ENCODE peak calls at places on chromosomes 6 and 20, in four cellular contexts. A, P, G and X are unnamed samples.

GRCh38 chr6:14068133-14068532 is 49.4 kb upstream of the CD83 start:
- DNase-seq in A (no peak), G (no peak), P (no peak), X (no peak)

GRCh38 chr6:116280161-116280959 is 630 bp upstream of the TSPYL1 start:
- DNase-seq in G (no peak), P (peak), A (peak), X (no peak)

GRCh38 chr6:63347599-63347998 is 27.8 kb upstream of the LGSN start:
- DNase-seq in G (peak), P (peak), A (no peak), X (no peak)

GRCh38 chr6:152054441-152054840 is 247.0 kb downstream of the ESR1 start:
- DNase-seq in P (peak), A (peak), G (no peak), X (no peak)

GRCh38 chr6:2038096-2038495 is 207.3 kb downstream of the GMDS start:
- DNase-seq in G (no peak), A (no peak), P (no peak), X (no peak)

GRCh38 chr6:39353698-39354315 is 31.3 kb upstream of the KCNK16 start:
- DNase-seq in A (no peak), G (no peak), P (no peak), X (no peak)

GRCh38 chr6:36848658-36849441 is 9.6 kb upstream of the CPNE5 start:
- DNase-seq in A (peak), G (no peak), P (peak), X (no peak)

GRCh38 chr6:158073776-158074175 is 92.1 kb downstream of the SYNJ2 start:
- DNase-seq in P (no peak), G (no peak), A (no peak), X (no peak)

GRCh38 chr6:75601608-75602163 is at the start of gene SENP6:
- DNase-seq in G (peak), P (peak), A (peak), X (no peak)

GRCh38 chr6:14170128-14170527 is 52.6 kb downstream of the CD83 start:
- DNase-seq in P (no peak), A (no peak), G (no peak), X (no peak)

GRCh38 chr20:36543187-36544133 is 2.1 kb downstream of the MYL9 start:
- DNase-seq in P (peak), G (no peak), A (no peak), X (peak)

GRCh38 chr6:75421316-75422023 is 72.1 kb downstream of the FILIP1 start:
- DNase-seq in A (no peak), G (no peak), P (no peak), X (no peak)

GRCh38 chr6:4388675-4389074 is 253.3 kb upstream of the ECI2 start:
- DNase-seq in G (no peak), P (peak), A (peak), X (no peak)

GRCh38 chr6:101705866-101706265 is 312.4 kb downstream of the GRIK2 start:
- DNase-seq in G (no peak), P (no peak), A (no peak), X (no peak)

GRCh38 chr6:29251741-29252140 is 49.8 kb upstream of the OR14J1 start:
- DNase-seq in P (no peak), G (no peak), A (peak), X (no peak)

GRCh38 chr20:32984196-32984595 is 20.0 kb downstream of the SUN5 start:
- DNase-seq in A (peak), G (no peak), P (no peak), X (no peak)

GRCh38 chr20:43667341-43668132 is 623 bp downstream of the MYBL2 start:
- DNase-seq in P (no peak), A (peak), G (peak), X (no peak)

GRCh38 chr20:5364136-5364821 is 47.5 kb upstream of the PROKR2 start:
- DNase-seq in A (peak), G (no peak), P (no peak), X (no peak)

GRCh38 chr20:47181056-47181862 is 175.2 kb downstream of the ZMYND8 start:
- DNase-seq in P (peak), A (peak), G (peak), X (no peak)

GRCh38 chr20:33648396-33649004 is 13.6 kb upstream of the C20orf144 start:
- DNase-seq in G (no peak), A (no peak), P (no peak), X (no peak)

GRCh38 chr6:33271098-33271607 is 523 bp downstream of the VPS52 start:
- DNase-seq in P (no peak), A (no peak), G (no peak), X (no peak)

GRCh38 chr20:58039569-58040092 is 188.8 kb downstream of the ANKRD60 start:
- DNase-seq in P (no peak), G (no peak), A (no peak), X (no peak)

GRCh38 chr6:158185729-158186456 is 17.7 kb downstream of the GTF2H5 start:
- DNase-seq in P (peak), G (no peak), A (no peak), X (no peak)

GRCh38 chr20:45282700-45283528 is 23.7 kb upstream of the RBPJL start:
- DNase-seq in G (no peak), A (no peak), P (no peak), X (no peak)

GRCh38 chr6:102204336-102204735 is 810.8 kb downstream of the GRIK2 start:
- DNase-seq in G (no peak), P (peak), A (peak), X (no peak)

GRCh38 chr20:5770240-5770986 is 20.2 kb downstream of the SHLD1 start:
- DNase-seq in G (no peak), P (peak), A (no peak), X (no peak)

GRCh38 chr20:59508729-59509128 is 95.6 kb upstream of the PHACTR3 start:
- DNase-seq in P (no peak), G (no peak), A (no peak), X (no peak)

GRCh38 chr6:142406131-142406530 is 104.3 kb downstream of the ADGRG6 start:
- DNase-seq in A (no peak), P (no peak), G (no peak), X (no peak)

GRCh38 chr6:152426276-152426675 is 210.9 kb downstream of the SYNE1 start:
- DNase-seq in A (no peak), G (no peak), P (no peak), X (no peak)

GRCh38 chr20:48722002-48722731 is 105.6 kb downstream of the PREX1 start:
- DNase-seq in P (peak), A (no peak), G (no peak), X (no peak)

GRCh38 chr6:132395015-132395597 is 6.2 kb downstream of the MOXD1 start:
- DNase-seq in G (no peak), A (no peak), P (no peak), X (no peak)

GRCh38 chr20:59939052-59939878 is 840 bp downstream of the PPP1R3D start:
- DNase-seq in P (no peak), G (no peak), A (peak), X (no peak)

GRCh38 chr6:90294614-90294988 is 2.0 kb downstream of the BACH2 start:
- DNase-seq in P (no peak), A (peak), G (no peak), X (no peak)

GRCh38 chr6:114033606-114034005 is 62.7 kb upstream of the HDAC2 start:
- DNase-seq in A (no peak), P (no peak), G (no peak), X (no peak)

GRCh38 chr6:33936911-33937310 is 133.1 kb upstream of the MLN start:
- DNase-seq in G (no peak), P (no peak), A (no peak), X (no peak)

GRCh38 chr6:5085638-5086293 is 625 bp downstream of the PPP1R3G start:
- DNase-seq in P (no peak), A (peak), G (no peak), X (no peak)